ENCODE peak calls at places on chromosomes 16 and 17, in six cellular contexts. F, E, Q, D, B and A are unnamed samples.

GRCh38 chr17:17129466-17129865 is 76.7 kb downstream of the PLD6 start:
- DNase-seq in F (no peak), E (no peak), Q (no peak), D (no peak), B (no peak), A (no peak)

GRCh38 chr17:80829166-80829813 is 162.4 kb upstream of the CHMP6 start:
- DNase-seq in F (no peak), E (no peak), Q (no peak), D (no peak), B (no peak), A (no peak)

GRCh38 chr17:77423589-77424451 is 283.1 kb downstream of the SEC14L1 start:
- DNase-seq in F (peak; percentile 77), E (peak; percentile 89), Q (peak; percentile 97), D (no peak), B (peak; percentile 86), A (peak; percentile 93)

GRCh38 chr17:78665952-78666920 is 89.0 kb upstream of the DNAH17 start:
- DNase-seq in F (no peak), E (peak; percentile 43), Q (no peak), D (peak; percentile 67), B (no peak), A (no peak)

GRCh38 chr17:57143341-57143740 is 58.3 kb downstream of the AKAP1 start:
- DNase-seq in F (no peak), E (no peak), Q (peak; percentile 2), D (no peak), B (no peak), A (no peak)

GRCh38 chr16:52690468-52690867 is 143.5 kb upstream of the TOX3 start:
- DNase-seq in F (no peak), E (no peak), Q (no peak), D (no peak), B (no peak), A (no peak)

GRCh38 chr16:56190903-56191806 is at the start of gene GNAO1:
- DNase-seq in F (no peak), E (peak; percentile 81), Q (peak; percentile 43), D (peak; percentile 22), B (no peak), A (peak; percentile 2)

GRCh38 chr17:68053237-68054030 is 17.9 kb downstream of the KPNA2 start:
- DNase-seq in F (peak; percentile 77), E (peak; percentile 60), Q (peak; percentile 94), D (no peak), B (no peak), A (no peak)

GRCh38 chr16:72848759-72849664 is 198.9 kb downstream of the ZFHX3 start:
- DNase-seq in F (peak; percentile 71), E (peak; percentile 90), Q (peak; percentile 87), D (no peak), B (peak; percentile 86), A (peak; percentile 37)

GRCh38 chr17:75174996-75175395 is 7.8 kb downstream of the SUMO2 start:
- DNase-seq in F (no peak), E (no peak), Q (no peak), D (no peak), B (no peak), A (no peak)

GRCh38 chr16:62190426-62190825 is 154.2 kb upstream of the CDH8 start:
- DNase-seq in F (no peak), E (no peak), Q (no peak), D (peak; percentile 15), B (no peak), A (no peak)

GRCh38 chr16:69478685-69479084 is 54.3 kb downstream of the CYB5B start:
- DNase-seq in F (no peak), E (no peak), Q (no peak), D (no peak), B (no peak), A (no peak)

GRCh38 chr16:964696-965395 is 5.9 kb downstream of the LMF1 start:
- DNase-seq in F (peak; percentile 56), E (no peak), Q (no peak), D (no peak), B (no peak), A (no peak)

GRCh38 chr16:1427473-1428461 is 3.1 kb upstream of the PERCC1 start:
- DNase-seq in F (no peak), E (no peak), Q (no peak), D (no peak), B (no peak), A (no peak)

GRCh38 chr16:769201-769769 is 8.8 kb downstream of the MSLN start:
- DNase-seq in F (no peak), E (no peak), Q (no peak), D (no peak), B (no peak), A (no peak)

GRCh38 chr17:39618252-39618913 is 8.4 kb upstream of the PPP1R1B start:
- DNase-seq in F (no peak), E (no peak), Q (no peak), D (no peak), B (no peak), A (no peak)

GRCh38 chr17:46193626-46194392 is 580 bp upstream of the KANSL1 start:
- DNase-seq in F (peak; percentile 91), E (peak; percentile 95), Q (peak; percentile 91), D (peak; percentile 98), B (peak; percentile 82), A (peak; percentile 85)
- TF ChIP-seq CTCF in F (no peak), E (peak; percentile 49), Q (no peak), D (no peak), B (peak; percentile 17), A (peak; percentile 59)

DNA sequence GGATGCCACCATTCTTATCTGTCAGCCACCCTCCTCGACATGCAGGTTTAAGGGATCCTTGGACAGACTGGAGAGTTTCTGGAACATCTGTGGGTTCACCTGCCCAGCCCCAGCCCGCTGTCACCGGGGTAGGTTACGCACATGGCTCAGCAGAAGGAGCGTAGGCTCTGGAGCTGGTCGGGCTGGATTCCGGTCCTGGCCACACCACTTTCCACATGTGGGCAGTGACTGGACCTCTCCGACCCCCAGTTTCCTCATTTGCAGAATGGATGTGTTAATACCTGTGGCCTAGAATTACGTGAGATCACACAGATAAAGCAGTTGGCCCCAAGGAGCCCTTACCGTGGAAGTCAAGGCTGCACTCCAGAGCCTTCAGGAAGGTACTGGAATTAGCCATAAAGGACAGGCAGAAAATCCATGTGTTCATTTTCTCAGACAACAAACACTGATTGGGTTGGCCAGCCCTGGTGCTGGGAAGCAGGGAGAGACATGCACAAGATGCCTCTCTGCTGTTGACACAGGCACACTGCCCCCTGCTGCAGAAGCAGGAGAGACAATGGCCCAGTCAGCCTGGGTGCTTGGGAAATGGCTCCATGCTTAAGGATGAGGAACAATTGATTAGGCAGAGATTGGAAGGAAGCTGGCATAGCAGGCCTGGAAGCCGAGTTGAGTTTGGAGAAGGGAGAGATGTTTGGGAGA is 58.8 kb downstream of the SF3B3 start:
- DNase-seq in F (no peak), E (no peak), Q (peak; percentile 25), D (peak; percentile 40), B (no peak), A (no peak)
- TF ChIP-seq CTCF in F (peak; percentile 38), E (peak; percentile 19), Q (peak; percentile 32), D (peak; percentile 36), B (no peak), A (peak; percentile 40)

GRCh38 chr17:72345536-72345935 is 224.7 kb downstream of the SOX9 start:
- DNase-seq in F (no peak), E (no peak), Q (no peak), D (no peak), B (no peak), A (no peak)
- TF ChIP-seq CTCF in F (no peak), E (no peak), Q (peak; percentile 13), D (no peak), B (no peak), A (peak; percentile 37)

GRCh38 chr17:6800422-6801027 is 24.5 kb downstream of the FBXO39 start:
- DNase-seq in F (no peak), E (no peak), Q (no peak), D (no peak), B (no peak), A (no peak)
- TF ChIP-seq CTCF in F (peak; percentile 68), E (peak; percentile 58), Q (no peak), D (no peak), B (no peak), A (no peak)

DNA sequence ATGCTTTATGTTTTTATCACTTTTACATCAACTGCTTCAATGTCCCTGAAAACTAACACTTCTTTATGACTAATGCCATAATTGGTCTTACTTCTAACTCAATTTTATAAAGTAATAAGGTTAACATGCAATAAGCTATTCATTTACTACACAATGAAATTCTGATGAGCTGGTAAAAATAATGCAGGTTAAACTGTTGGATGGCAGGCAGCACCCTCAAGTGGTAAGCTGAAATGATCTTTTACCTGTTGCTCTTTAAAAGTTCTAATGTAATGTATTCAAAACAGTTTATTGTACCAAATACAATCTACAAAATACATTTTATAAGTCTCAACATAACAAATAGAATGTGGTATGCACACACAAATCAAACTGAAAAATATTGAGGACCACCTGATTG is 1280.3 kb downstream of the CDH8 start:
- DNase-seq in F (no peak), E (no peak), Q (no peak), D (no peak), B (no peak), A (no peak)
- TF ChIP-seq CTCF in F (no peak), E (peak; percentile 44), Q (no peak), D (no peak), B (no peak), A (peak; percentile 67)

GRCh38 chr16:19851476-19851875 is 33.2 kb downstream of the GPRC5B start:
- DNase-seq in F (no peak), E (no peak), Q (no peak), D (no peak), B (no peak), A (no peak)
- TF ChIP-seq CTCF in F (no peak), E (no peak), Q (no peak), D (no peak), B (no peak), A (no peak)

GRCh38 chr16:17374668-17375255 is 96.0 kb downstream of the XYLT1 start:
- DNase-seq in F (no peak), E (no peak), Q (no peak), D (peak; percentile 24), B (no peak), A (no peak)

GRCh38 chr16:17372383-17372782 is 98.4 kb downstream of the XYLT1 start:
- DNase-seq in F (no peak), E (no peak), Q (no peak), D (no peak), B (no peak), A (no peak)

GRCh38 chr16:17373533-17373932 is 97.2 kb downstream of the XYLT1 start:
- DNase-seq in F (no peak), E (no peak), Q (no peak), D (no peak), B (no peak), A (no peak)

GRCh38 chr16:17377360-17378324 is 93.1 kb downstream of the XYLT1 start:
- DNase-seq in F (no peak), E (no peak), Q (peak; percentile 59), D (peak; percentile 54), B (no peak), A (no peak)

GRCh38 chr16:17375388-17376304 is 95.1 kb downstream of the XYLT1 start:
- DNase-seq in F (no peak), E (no peak), Q (no peak), D (no peak), B (no peak), A (no peak)
- TF ChIP-seq CTCF in F (no peak), E (no peak), Q (no peak), D (no peak), B (no peak), A (peak; percentile 33)

GRCh38 chr17:28497931-28498330 is 8.2 kb upstream of the FOXN1 start:
- DNase-seq in F (no peak), E (no peak), Q (no peak), D (no peak), B (no peak), A (no peak)
- TF ChIP-seq CTCF in F (no peak), E (no peak), Q (no peak), D (no peak), B (no peak), A (no peak)